ENCODE peak calls at places on chromosomes 13 and 19, in six cellular contexts. W is left cardiac atrium, P is T-helper 9 cell, K is ACHN, X is AML-193, G is uterus. I is an unnamed sample.

GRCh38 chr13:46361535-46361934 is 25.5 kb downstream of the RUBCNL start:
- DNase-seq in W (no peak), P (no peak), K (no peak), X (no peak), G (no peak), I (no peak)

GRCh38 chr19:35013047-35013819 is 13.1 kb downstream of the GRAMD1A start:
- DNase-seq in W (peak; percentile 85), P (peak; percentile 83), K (peak; percentile 40), X (no peak), G (peak; percentile 67), I (peak; percentile 97)

GRCh38 chr13:100306444-100306999 is 217.6 kb downstream of the PCCA start:
- DNase-seq in W (no peak), P (no peak), K (no peak), X (no peak), G (no peak), I (no peak)

GRCh38 chr13:74132152-74132767 is 1.9 kb downstream of the KLF12 start:
- DNase-seq in W (no peak), P (no peak), K (peak; percentile 33), X (peak; percentile 25), G (no peak), I (no peak)

GRCh38 chr13:44267966-44268365 is 105.7 kb upstream of the SERP2 start:
- DNase-seq in W (no peak), P (no peak), K (peak; percentile 15), X (no peak), G (no peak), I (no peak)

GRCh38 chr13:51955281-51955771 is 55.9 kb downstream of the ATP7B start:
- DNase-seq in W (no peak), P (no peak), K (no peak), X (no peak), G (no peak), I (no peak)

GRCh38 chr13:43760257-43760656 is 26.5 kb downstream of the ENOX1 start:
- DNase-seq in W (no peak), P (no peak), K (no peak), X (no peak), G (no peak), I (no peak)

GRCh38 chr13:112690242-112690943 is 555 bp downstream of the ATP11A start:
- DNase-seq in W (peak; percentile 67), P (peak; percentile 4), K (peak; percentile 44), X (no peak), G (peak; percentile 42), I (peak; percentile 54)

GRCh38 chr13:42497798-42498197 is 76.2 kb upstream of the TNFSF11 start:
- DNase-seq in W (no peak), P (no peak), K (peak; percentile 31), X (no peak), G (no peak), I (no peak)

GRCh38 chr13:22561581-22561980 is 619.2 kb upstream of the SGCG start:
- DNase-seq in W (no peak), P (no peak), K (no peak), X (no peak), G (no peak), I (no peak)

GRCh38 chr13:19959141-19959830 is 759 bp downstream of the ZMYM2 start:
- DNase-seq in W (peak; percentile 69), P (peak; percentile 61), K (peak; percentile 40), X (peak; percentile 34), G (peak; percentile 47), I (peak; percentile 28)

GRCh38 chr19:14682084-14682483 is 7.4 kb upstream of the ADGRE3 start:
- DNase-seq in W (no peak), P (no peak), K (no peak), X (no peak), G (no peak), I (no peak)

GRCh38 chr13:53351040-53351439 is 322.4 kb downstream of the OLFM4 start:
- DNase-seq in W (no peak), P (no peak), K (no peak), X (no peak), G (no peak), I (no peak)

GRCh38 chr19:13723206-13723605 is 41.1 kb upstream of the MRI1 start:
- DNase-seq in W (no peak), P (no peak), K (no peak), X (no peak), G (no peak), I (no peak)

GRCh38 chr13:25659091-25659502 is 287.3 kb downstream of the ATP8A2 start:
- DNase-seq in W (no peak), P (no peak), K (no peak), X (no peak), G (no peak), I (no peak)

GRCh38 chr19:33375760-33376159 is 2.3 kb downstream of the CEBPG start:
- DNase-seq in W (no peak), P (no peak), K (no peak), X (no peak), G (peak; percentile 69), I (no peak)

GRCh38 chr19:33444993-33445751 is 71.7 kb downstream of the CEBPG start:
- DNase-seq in W (peak; percentile 2), P (no peak), K (no peak), X (no peak), G (no peak), I (no peak)

GRCh38 chr13:22455036-22455435 is 725.7 kb upstream of the SGCG start:
- DNase-seq in W (no peak), P (no peak), K (no peak), X (no peak), G (no peak), I (no peak)

GRCh38 chr19:19674315-19674714 is 5.7 kb downstream of the ZNF101 start:
- DNase-seq in W (no peak), P (no peak), K (no peak), X (no peak), G (no peak), I (no peak)

GRCh38 chr13:29746167-29746677 is 104.2 kb downstream of the UBL3 start:
- DNase-seq in W (no peak), P (no peak), K (no peak), X (no peak), G (no peak), I (no peak)

GRCh38 chr19:51354103-51354741 is 12.0 kb downstream of the ETFB start:
- DNase-seq in W (peak; percentile 12), P (no peak), K (no peak), X (no peak), G (no peak), I (no peak)

GRCh38 chr19:18156841-18157464 is 4.0 kb downstream of the PIK3R2 start:
- DNase-seq in W (peak; percentile 91), P (no peak), K (peak; percentile 30), X (no peak), G (peak; percentile 89), I (no peak)